ENCODE peak calls at places on chromosome 14, in four cellular contexts. One of them, this sample, is unnamed.

GRCh38 chr14:77306406-77307098 is 14.1 kb downstream of the POMT2 start:
- DNase-seq in GM13976: no peak
- DNase-seq in HuH-7: no peak
- DNase-seq in activated CD4-positive, alpha-beta T cell treated with anti-CD3 and anti-CD28 coated beads, Interleukin-2, amount 50 U/mL, for 24 hours: no peak
- DNase-seq in this sample: no peak

GRCh38 chr14:90495357-90496276 is 98.8 kb downstream of the CALM1 start:
- DNase-seq in GM13976: peak
- DNase-seq in HuH-7: peak
- DNase-seq in activated CD4-positive, alpha-beta T cell treated with anti-CD3 and anti-CD28 coated beads, Interleukin-2, amount 50 U/mL, for 24 hours: peak
- DNase-seq in this sample: no peak

GRCh38 chr14:93987376-93987775 is 9.7 kb upstream of the CCDC197 start:
- DNase-seq in HuH-7: no peak
- DNase-seq in activated CD4-positive, alpha-beta T cell treated with anti-CD3 and anti-CD28 coated beads, Interleukin-2, amount 50 U/mL, for 24 hours: no peak
- DNase-seq in GM13976: no peak
- DNase-seq in this sample: no peak

GRCh38 chr14:64137657-64138290 is 156.4 kb downstream of the ESR2 start:
- DNase-seq in GM13976: peak
- DNase-seq in activated CD4-positive, alpha-beta T cell treated with anti-CD3 and anti-CD28 coated beads, Interleukin-2, amount 50 U/mL, for 24 hours: no peak
- DNase-seq in HuH-7: no peak
- DNase-seq in this sample: no peak

GRCh38 chr14:94282991-94283723 is 9.9 kb downstream of the SERPINA10 start:
- DNase-seq in HuH-7: no peak
- DNase-seq in GM13976: no peak
- DNase-seq in activated CD4-positive, alpha-beta T cell treated with anti-CD3 and anti-CD28 coated beads, Interleukin-2, amount 50 U/mL, for 24 hours: no peak
- DNase-seq in this sample: no peak

GRCh38 chr14:103058209-103059055 is 1.1 kb upstream of the CDC42BPB start:
- DNase-seq in activated CD4-positive, alpha-beta T cell treated with anti-CD3 and anti-CD28 coated beads, Interleukin-2, amount 50 U/mL, for 24 hours: no peak
- DNase-seq in GM13976: no peak
- DNase-seq in HuH-7: no peak
- DNase-seq in this sample: no peak

GRCh38 chr14:60867503-60868172 is 113.2 kb downstream of the TRMT5 start:
- DNase-seq in GM13976: no peak
- DNase-seq in activated CD4-positive, alpha-beta T cell treated with anti-CD3 and anti-CD28 coated beads, Interleukin-2, amount 50 U/mL, for 24 hours: no peak
- DNase-seq in HuH-7: no peak
- DNase-seq in this sample: no peak

GRCh38 chr14:68653754-68654153 is 139.1 kb downstream of the ZFP36L1 start:
- DNase-seq in activated CD4-positive, alpha-beta T cell treated with anti-CD3 and anti-CD28 coated beads, Interleukin-2, amount 50 U/mL, for 24 hours: no peak
- DNase-seq in GM13976: no peak
- DNase-seq in HuH-7: no peak
- DNase-seq in this sample: no peak

GRCh38 chr14:65446159-65446558 is 33.6 kb downstream of the FUT8 start:
- DNase-seq in activated CD4-positive, alpha-beta T cell treated with anti-CD3 and anti-CD28 coated beads, Interleukin-2, amount 50 U/mL, for 24 hours: no peak
- DNase-seq in HuH-7: no peak
- DNase-seq in GM13976: no peak
- DNase-seq in this sample: no peak

GRCh38 chr14:76274324-76274723 is 101.6 kb upstream of the ESRRB start:
- DNase-seq in HuH-7: no peak
- DNase-seq in GM13976: no peak
- DNase-seq in activated CD4-positive, alpha-beta T cell treated with anti-CD3 and anti-CD28 coated beads, Interleukin-2, amount 50 U/mL, for 24 hours: no peak
- DNase-seq in this sample: no peak

GRCh38 chr14:59208224-59208814 is 19.9 kb downstream of the DAAM1 start:
- DNase-seq in HuH-7: no peak
- DNase-seq in activated CD4-positive, alpha-beta T cell treated with anti-CD3 and anti-CD28 coated beads, Interleukin-2, amount 50 U/mL, for 24 hours: no peak
- DNase-seq in GM13976: no peak
- DNase-seq in this sample: no peak

GRCh38 chr14:24848427-24848826 is 201.5 kb downstream of the STXBP6 start:
- DNase-seq in HuH-7: no peak
- DNase-seq in GM13976: no peak
- DNase-seq in activated CD4-positive, alpha-beta T cell treated with anti-CD3 and anti-CD28 coated beads, Interleukin-2, amount 50 U/mL, for 24 hours: no peak
- DNase-seq in this sample: no peak

This sample was measured in D721Med.